ENCODE peak calls at places on chromosome 19, in four cellular contexts. T is hippocampal formation, J is psoas muscle, M is GM19239. H is an unnamed sample.

GRCh38 chr19:18532208-18532890 is 10.5 kb upstream of the ELL start:
- DNase-seq in T (no peak), J (no peak), M (no peak), H (no peak)

GRCh38 chr19:12791345-12792047 is at the start of gene JUNB:
- DNase-seq in T (peak), J (peak), M (peak), H (no peak)

GRCh38 chr19:51994048-51994644 is 7.5 kb upstream of the ZNF350 start:
- DNase-seq in T (no peak), J (no peak), M (no peak), H (no peak)

GRCh38 chr19:13119654-13120053 is 1.6 kb downstream of the NACC1 start:
- DNase-seq in T (no peak), J (no peak), M (no peak), H (no peak)

GRCh38 chr19:17351815-17352435 is 14.6 kb downstream of the GTPBP3 start:
- DNase-seq in T (no peak), J (no peak), M (no peak), H (no peak)

GRCh38 chr19:45428385-45429231 is 4.9 kb upstream of the ERCC1 start:
- DNase-seq in T (no peak), J (peak), M (no peak), H (no peak)

GRCh38 chr19:11410682-11411081 is 8.4 kb downstream of the RGL3 start:
- DNase-seq in T (no peak), J (no peak), M (no peak), H (no peak)

GRCh38 chr19:44891016-44891882 is at the start of gene TOMM40:
- DNase-seq in T (no peak), J (peak), M (peak), H (peak)

GRCh38 chr19:2475018-2475701 is 767 bp upstream of the GADD45B start:
- DNase-seq in T (peak), J (peak), M (no peak), H (no peak)

GRCh38 chr19:5687360-5688198 is 2.5 kb upstream of the RPL36 start:
- DNase-seq in T (no peak), J (no peak), M (no peak), H (no peak)

GRCh38 chr19:49862411-49863253 is 4.7 kb downstream of the PNKP start:
- DNase-seq in T (no peak), J (no peak), M (no peak), H (no peak)

GRCh38 chr19:4584670-4585460 is 25.4 kb upstream of the SEMA6B start:
- DNase-seq in T (no peak), J (no peak), M (no peak), H (no peak)

GRCh38 chr19:5774921-5775320 is 9.6 kb downstream of the PRR22 start:
- DNase-seq in T (no peak), J (no peak), M (no peak), H (no peak)

GRCh38 chr19:34034318-34034846 is 137.9 kb upstream of the LSM14A start:
- DNase-seq in T (no peak), J (no peak), M (no peak), H (no peak)

GRCh38 chr19:36489139-36489919 is at the start of gene ZNF566:
- DNase-seq in T (peak), J (peak), M (peak), H (peak)

GRCh38 chr19:14031719-14032480 is at the start of gene IL27RA:
- DNase-seq in T (peak), J (peak), M (peak), H (no peak)

GRCh38 chr19:14577264-14577663 is 5.4 kb upstream of the NDUFB7 start:
- DNase-seq in T (no peak), J (no peak), M (no peak), H (no peak)

GRCh38 chr19:42242071-42242511 is 311 bp downstream of the GSK3A start:
- DNase-seq in T (no peak), J (no peak), M (no peak), H (no peak)

H was measured in non-pigmented ciliary epithelial cell.